ENCODE peak calls at places on chromosome 3, in ten cellular contexts. One of them, this sample, is unnamed.

GRCh38 chr3:195241592-195242355 is 29.2 kb downstream of the XXYLT1 start:
- DNase-seq in upper lobe of right lung: no peak
- DNase-seq in mesenchymal stem cell: no peak
- DNase-seq in CD4-positive, CD25-positive, alpha-beta regulatory T cell: no peak
- DNase-seq in aorta: no peak
- DNase-seq in esophagus squamous epithelium: no peak
- DNase-seq in A549: no peak
- DNase-seq in tibial nerve: no peak
- DNase-seq in body of pancreas: no peak
- DNase-seq in heart left ventricle: no peak
- DNase-seq in this sample: peak

GRCh38 chr3:143895805-143896204 is 47.5 kb upstream of the SLC9A9 start:
- DNase-seq in body of pancreas: no peak
- DNase-seq in heart left ventricle: no peak
- DNase-seq in mesenchymal stem cell: peak
- DNase-seq in esophagus squamous epithelium: no peak
- DNase-seq in aorta: no peak
- DNase-seq in CD4-positive, CD25-positive, alpha-beta regulatory T cell: peak
- DNase-seq in upper lobe of right lung: no peak
- DNase-seq in tibial nerve: no peak
- DNase-seq in A549: no peak
- DNase-seq in this sample: no peak

GRCh38 chr3:28726840-28727239 is 378.2 kb upstream of the AZI2 start:
- DNase-seq in mesenchymal stem cell: peak
- DNase-seq in upper lobe of right lung: peak
- DNase-seq in body of pancreas: peak
- DNase-seq in CD4-positive, CD25-positive, alpha-beta regulatory T cell: peak
- DNase-seq in heart left ventricle: peak
- DNase-seq in aorta: peak
- DNase-seq in A549: peak
- DNase-seq in tibial nerve: no peak
- DNase-seq in esophagus squamous epithelium: no peak
- DNase-seq in this sample: no peak

GRCh38 chr3:15499536-15499935 is 22.0 kb downstream of the COLQ start:
- DNase-seq in esophagus squamous epithelium: no peak
- DNase-seq in upper lobe of right lung: no peak
- DNase-seq in CD4-positive, CD25-positive, alpha-beta regulatory T cell: no peak
- DNase-seq in tibial nerve: no peak
- DNase-seq in body of pancreas: no peak
- DNase-seq in aorta: no peak
- DNase-seq in heart left ventricle: no peak
- DNase-seq in mesenchymal stem cell: peak
- DNase-seq in A549: no peak
- DNase-seq in this sample: no peak

GRCh38 chr3:34439796-34440195 is 641.4 kb downstream of the PDCD6IP start:
- DNase-seq in A549: no peak
- DNase-seq in body of pancreas: no peak
- DNase-seq in tibial nerve: no peak
- DNase-seq in aorta: no peak
- DNase-seq in esophagus squamous epithelium: no peak
- DNase-seq in mesenchymal stem cell: no peak
- DNase-seq in CD4-positive, CD25-positive, alpha-beta regulatory T cell: no peak
- DNase-seq in upper lobe of right lung: no peak
- DNase-seq in heart left ventricle: no peak
- DNase-seq in this sample: no peak

GRCh38 chr3:182487048-182487447 is 306.3 kb upstream of the ATP11B start:
- DNase-seq in CD4-positive, CD25-positive, alpha-beta regulatory T cell: no peak
- DNase-seq in upper lobe of right lung: no peak
- DNase-seq in A549: no peak
- DNase-seq in mesenchymal stem cell: no peak
- DNase-seq in aorta: no peak
- DNase-seq in body of pancreas: no peak
- DNase-seq in heart left ventricle: no peak
- DNase-seq in esophagus squamous epithelium: no peak
- DNase-seq in tibial nerve: no peak
- DNase-seq in this sample: no peak

GRCh38 chr3:183085634-183086390 is 13.5 kb downstream of the MCCC1 start:
- DNase-seq in heart left ventricle: no peak
- DNase-seq in mesenchymal stem cell: no peak
- DNase-seq in upper lobe of right lung: peak
- DNase-seq in esophagus squamous epithelium: no peak
- DNase-seq in CD4-positive, CD25-positive, alpha-beta regulatory T cell: peak
- DNase-seq in A549: no peak
- DNase-seq in aorta: no peak
- DNase-seq in body of pancreas: peak
- DNase-seq in tibial nerve: no peak
- DNase-seq in this sample: no peak

GRCh38 chr3:162641869-162642350 is 1145.3 kb downstream of the OTOL1 start:
- DNase-seq in CD4-positive, CD25-positive, alpha-beta regulatory T cell: no peak
- DNase-seq in heart left ventricle: no peak
- DNase-seq in upper lobe of right lung: no peak
- DNase-seq in body of pancreas: no peak
- DNase-seq in esophagus squamous epithelium: no peak
- DNase-seq in mesenchymal stem cell: no peak
- DNase-seq in aorta: no peak
- DNase-seq in A549: no peak
- DNase-seq in tibial nerve: no peak
- DNase-seq in this sample: no peak

GRCh38 chr3:37967252-37967881 is 23.2 kb upstream of the VILL start:
- DNase-seq in tibial nerve: peak
- DNase-seq in A549: peak
- DNase-seq in body of pancreas: peak
- DNase-seq in CD4-positive, CD25-positive, alpha-beta regulatory T cell: peak
- DNase-seq in upper lobe of right lung: peak
- DNase-seq in mesenchymal stem cell: peak
- DNase-seq in aorta: peak
- DNase-seq in esophagus squamous epithelium: no peak
- DNase-seq in heart left ventricle: peak
- DNase-seq in this sample: peak

DNA sequence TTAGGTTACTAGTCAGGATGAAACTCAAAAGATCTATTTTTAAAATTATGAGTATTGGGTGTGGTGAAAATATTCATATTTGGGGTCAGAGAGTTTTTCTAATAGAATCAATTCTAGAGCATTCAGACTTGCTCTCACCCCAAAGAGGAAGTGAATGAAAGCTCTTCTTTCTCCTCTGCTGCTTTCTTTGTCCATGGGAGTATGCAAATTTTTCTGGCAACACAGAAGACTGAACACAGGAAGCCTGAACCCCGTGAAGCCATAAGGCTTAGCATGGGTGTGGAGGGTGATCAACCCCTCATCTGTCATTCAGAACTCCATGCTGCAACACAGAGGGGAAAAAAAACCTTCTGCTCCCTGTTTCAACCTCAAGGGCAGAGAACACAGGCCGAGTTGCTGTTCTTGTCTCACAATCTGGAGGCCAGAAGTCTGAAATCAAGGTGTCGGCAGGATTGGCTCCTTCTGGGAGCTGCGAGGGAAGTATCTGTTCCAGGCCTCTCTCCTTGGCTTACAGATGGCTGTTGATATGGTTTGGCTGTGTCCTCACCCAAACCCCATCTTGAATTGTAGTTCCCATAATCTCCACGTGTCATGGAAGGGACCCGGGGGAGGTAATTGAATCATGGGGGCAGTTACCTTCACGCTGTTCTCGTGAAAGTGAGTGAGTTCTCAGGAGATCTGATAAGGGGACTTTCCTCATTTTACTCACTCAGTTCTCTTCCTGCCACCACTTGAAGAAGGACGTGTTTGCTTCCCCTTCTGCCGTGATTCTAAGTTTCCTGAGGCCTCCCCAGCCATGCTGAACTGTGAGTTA is 33.7 kb upstream of the CD47 start:
- DNase-seq in tibial nerve: no peak
- DNase-seq in mesenchymal stem cell: no peak
- DNase-seq in upper lobe of right lung: no peak
- DNase-seq in body of pancreas: no peak
- DNase-seq in heart left ventricle: no peak
- DNase-seq in aorta: no peak
- DNase-seq in esophagus squamous epithelium: no peak
- DNase-seq in CD4-positive, CD25-positive, alpha-beta regulatory T cell: peak
- DNase-seq in A549: no peak
- DNase-seq in this sample: no peak
- H3K27ac ChIP-seq in tibial nerve: no peak
- H3K27ac ChIP-seq in mesenchymal stem cell: no peak
- H3K27ac ChIP-seq in upper lobe of right lung: peak
- H3K27ac ChIP-seq in body of pancreas: no peak
- H3K27ac ChIP-seq in heart left ventricle: no peak
- H3K27ac ChIP-seq in aorta: no peak
- H3K27ac ChIP-seq in esophagus squamous epithelium: peak
- H3K27ac ChIP-seq in CD4-positive, CD25-positive, alpha-beta regulatory T cell: peak
- H3K27ac ChIP-seq in A549: no peak
- H3K27ac ChIP-seq in this sample: no peak

GRCh38 chr3:73535935-73536334 is 88.8 kb downstream of the PDZRN3 start:
- DNase-seq in upper lobe of right lung: no peak
- DNase-seq in A549: no peak
- DNase-seq in aorta: no peak
- DNase-seq in esophagus squamous epithelium: no peak
- DNase-seq in body of pancreas: no peak
- DNase-seq in tibial nerve: no peak
- DNase-seq in heart left ventricle: no peak
- DNase-seq in CD4-positive, CD25-positive, alpha-beta regulatory T cell: no peak
- DNase-seq in mesenchymal stem cell: no peak
- DNase-seq in this sample: no peak
- H3K27ac ChIP-seq in upper lobe of right lung: no peak
- H3K27ac ChIP-seq in A549: no peak
- H3K27ac ChIP-seq in aorta: no peak
- H3K27ac ChIP-seq in esophagus squamous epithelium: no peak
- H3K27ac ChIP-seq in body of pancreas: no peak
- H3K27ac ChIP-seq in tibial nerve: no peak
- H3K27ac ChIP-seq in heart left ventricle: no peak
- H3K27ac ChIP-seq in CD4-positive, CD25-positive, alpha-beta regulatory T cell: no peak
- H3K27ac ChIP-seq in mesenchymal stem cell: no peak
- H3K27ac ChIP-seq in this sample: no peak

DNA sequence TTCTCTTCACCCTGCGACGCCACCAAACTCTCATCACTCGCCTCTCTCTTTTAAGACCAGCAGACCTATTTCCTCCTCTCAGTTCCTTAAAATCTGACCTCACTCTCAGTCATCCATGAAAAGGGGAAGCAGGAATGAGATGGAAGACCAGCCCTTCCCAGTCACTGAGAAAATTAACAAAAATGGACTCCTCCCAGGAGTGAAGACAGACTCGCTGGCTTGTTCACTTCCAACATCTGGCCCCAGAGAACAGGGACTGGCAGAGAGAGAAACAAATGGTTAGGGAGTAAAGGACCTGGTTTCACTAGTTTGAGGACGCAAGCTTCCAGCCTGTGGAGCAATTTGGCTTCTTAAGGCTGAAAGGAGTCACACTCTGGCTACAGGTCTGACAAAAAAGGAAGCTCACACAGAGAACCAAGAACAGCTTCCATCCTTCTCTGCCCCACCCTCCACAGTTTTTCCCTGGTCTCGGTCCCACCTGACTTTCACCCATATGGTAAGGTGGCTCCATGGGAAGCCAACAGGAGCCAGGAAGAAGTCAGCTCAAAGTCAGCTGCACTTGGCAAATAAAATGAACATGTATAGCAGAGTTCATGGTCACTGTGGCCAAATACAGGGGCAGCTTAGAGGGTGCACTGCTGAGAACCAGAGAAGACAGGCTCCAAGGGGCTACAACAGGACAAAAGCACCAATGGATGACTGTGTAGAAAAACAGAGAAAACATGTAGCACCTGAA is 57.2 kb downstream of the ITGB5 start:
- DNase-seq in heart left ventricle: no peak
- DNase-seq in body of pancreas: no peak
- DNase-seq in upper lobe of right lung: no peak
- DNase-seq in A549: no peak
- DNase-seq in aorta: no peak
- DNase-seq in CD4-positive, CD25-positive, alpha-beta regulatory T cell: no peak
- DNase-seq in mesenchymal stem cell: no peak
- DNase-seq in esophagus squamous epithelium: no peak
- DNase-seq in tibial nerve: no peak
- DNase-seq in this sample: no peak
- H3K27ac ChIP-seq in heart left ventricle: peak
- H3K27ac ChIP-seq in body of pancreas: peak
- H3K27ac ChIP-seq in upper lobe of right lung: peak
- H3K27ac ChIP-seq in A549: peak
- H3K27ac ChIP-seq in aorta: no peak
- H3K27ac ChIP-seq in CD4-positive, CD25-positive, alpha-beta regulatory T cell: no peak
- H3K27ac ChIP-seq in mesenchymal stem cell: no peak
- H3K27ac ChIP-seq in esophagus squamous epithelium: peak
- H3K27ac ChIP-seq in tibial nerve: peak
- H3K27ac ChIP-seq in this sample: peak

GRCh38 chr3:129226374-129226773 is 23.0 kb upstream of the COPG1 start:
- DNase-seq in A549: peak
- DNase-seq in upper lobe of right lung: peak
- DNase-seq in esophagus squamous epithelium: no peak
- DNase-seq in heart left ventricle: peak
- DNase-seq in tibial nerve: no peak
- DNase-seq in mesenchymal stem cell: peak
- DNase-seq in aorta: peak
- DNase-seq in CD4-positive, CD25-positive, alpha-beta regulatory T cell: peak
- DNase-seq in body of pancreas: peak
- DNase-seq in this sample: peak

GRCh38 chr3:129224984-129225393 is 24.4 kb upstream of the COPG1 start:
- DNase-seq in CD4-positive, CD25-positive, alpha-beta regulatory T cell: peak
- DNase-seq in mesenchymal stem cell: peak
- DNase-seq in tibial nerve: peak
- DNase-seq in A549: peak
- DNase-seq in body of pancreas: peak
- DNase-seq in esophagus squamous epithelium: peak
- DNase-seq in heart left ventricle: peak
- DNase-seq in upper lobe of right lung: peak
- DNase-seq in aorta: peak
- DNase-seq in this sample: peak

GRCh38 chr3:129230311-129231019 is 18.9 kb upstream of the COPG1 start:
- DNase-seq in body of pancreas: peak
- DNase-seq in CD4-positive, CD25-positive, alpha-beta regulatory T cell: peak
- DNase-seq in tibial nerve: no peak
- DNase-seq in esophagus squamous epithelium: no peak
- DNase-seq in upper lobe of right lung: no peak
- DNase-seq in aorta: no peak
- DNase-seq in mesenchymal stem cell: peak
- DNase-seq in A549: no peak
- DNase-seq in heart left ventricle: no peak
- DNase-seq in this sample: no peak

GRCh38 chr3:129231331-129232119 is 17.9 kb upstream of the COPG1 start:
- DNase-seq in A549: no peak
- DNase-seq in body of pancreas: no peak
- DNase-seq in CD4-positive, CD25-positive, alpha-beta regulatory T cell: no peak
- DNase-seq in heart left ventricle: no peak
- DNase-seq in upper lobe of right lung: no peak
- DNase-seq in mesenchymal stem cell: peak
- DNase-seq in tibial nerve: no peak
- DNase-seq in esophagus squamous epithelium: no peak
- DNase-seq in aorta: no peak
- DNase-seq in this sample: no peak

DNA sequence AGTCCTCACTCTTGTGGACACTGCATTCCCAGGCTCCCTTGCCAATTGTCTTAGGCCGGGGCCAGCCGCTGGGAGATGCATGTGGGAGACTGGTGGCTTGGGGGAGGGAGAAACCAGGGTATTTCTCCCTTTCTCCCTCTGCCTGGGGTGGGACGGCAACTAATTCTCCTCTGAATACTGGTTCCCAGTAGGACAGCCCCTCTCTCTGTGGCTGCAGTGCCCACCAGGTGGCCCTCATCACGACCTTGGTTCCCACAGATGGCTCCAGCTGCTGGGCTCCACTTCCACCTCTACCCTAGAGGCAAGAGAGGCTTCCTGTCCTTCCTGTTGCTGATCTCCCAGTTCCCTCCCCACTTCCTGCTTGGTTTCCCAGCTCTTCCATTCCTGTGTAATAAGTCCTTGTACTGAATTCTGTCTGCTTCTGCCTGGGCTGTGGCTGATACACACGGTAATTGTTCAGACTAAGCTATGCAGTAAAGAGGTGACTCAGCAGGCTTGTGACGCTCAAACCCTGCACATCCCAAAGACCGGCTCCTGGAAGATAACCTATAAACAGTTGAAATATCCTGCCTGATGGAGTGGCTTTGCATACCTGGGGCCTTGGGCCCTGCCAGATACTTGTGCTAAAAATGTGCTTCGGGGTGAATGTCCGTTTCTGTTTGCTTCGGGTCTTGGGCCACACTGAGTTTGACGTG is 20.4 kb upstream of the COPG1 start:
- DNase-seq in heart left ventricle: peak
- DNase-seq in esophagus squamous epithelium: no peak
- DNase-seq in body of pancreas: peak
- DNase-seq in CD4-positive, CD25-positive, alpha-beta regulatory T cell: no peak
- DNase-seq in A549: no peak
- DNase-seq in upper lobe of right lung: no peak
- DNase-seq in tibial nerve: no peak
- DNase-seq in aorta: no peak
- DNase-seq in mesenchymal stem cell: peak
- DNase-seq in this sample: no peak
- H3K27ac ChIP-seq in heart left ventricle: no peak
- H3K27ac ChIP-seq in esophagus squamous epithelium: peak
- H3K27ac ChIP-seq in body of pancreas: no peak
- H3K27ac ChIP-seq in CD4-positive, CD25-positive, alpha-beta regulatory T cell: no peak
- H3K27ac ChIP-seq in A549: peak
- H3K27ac ChIP-seq in upper lobe of right lung: peak
- H3K27ac ChIP-seq in tibial nerve: peak
- H3K27ac ChIP-seq in aorta: no peak
- H3K27ac ChIP-seq in mesenchymal stem cell: peak
- H3K27ac ChIP-seq in this sample: peak

This sample was measured in uterus.